ENCODE peak calls at places on chromosomes 16 and 17, in ten cellular contexts. J is K562, U is prostate gland, T is HFF-Myc, Q is fibroblast of mammary gland, V is cardiac fibroblast, Z is OCI-LY7, N is dorsolateral prefrontal cortex, M is mesendoderm, H is upper lobe of left lung. R is an unnamed sample.

GRCh38 chr16:4752351-4753100 is 14.4 kb downstream of the ZNF500 start:
- DNase-seq in J (no peak), U (no peak), T (no peak), Q (no peak), V (no peak), Z (no peak), N (no peak), M (no peak), H (peak; percentile 83), R (no peak)

GRCh38 chr17:17314501-17315071 is 11.4 kb downstream of the NT5M start:
- DNase-seq in J (no peak), U (no peak), T (no peak), Q (no peak), V (no peak), Z (no peak), N (no peak), M (no peak), H (no peak), R (no peak)

GRCh38 chr17:15349119-15349518 is 7.7 kb upstream of the TEKT3 start:
- DNase-seq in J (no peak), U (no peak), T (no peak), Q (peak; percentile 44), V (no peak), Z (no peak), N (no peak), M (peak; percentile 13), H (no peak), R (peak; percentile 57)

GRCh38 chr17:82212331-82213250 is at the start of gene CCDC57:
- DNase-seq in J (peak; percentile 93), U (peak; percentile 58), T (no peak), Q (peak; percentile 68), V (peak; percentile 85), Z (peak; percentile 90), N (peak; percentile 62), M (peak; percentile 76), H (peak; percentile 97), R (peak; percentile 74)

GRCh38 chr17:59558953-59559352 is 6.5 kb upstream of the DHX40 start:
- DNase-seq in J (no peak), U (no peak), T (no peak), Q (peak; percentile 28), V (peak; percentile 35), Z (no peak), N (no peak), M (no peak), H (no peak), R (peak; percentile 8)

GRCh38 chr17:3678095-3678820 is 9.6 kb downstream of the EMC6 start:
- DNase-seq in J (no peak), U (no peak), T (no peak), Q (peak; percentile 71), V (no peak), Z (no peak), N (peak; percentile 45), M (peak; percentile 56), H (peak; percentile 68), R (no peak)

GRCh38 chr17:73952498-73953205 is 250.8 kb upstream of the RPL38 start:
- DNase-seq in J (peak; percentile 58), U (no peak), T (no peak), Q (peak; percentile 11), V (no peak), Z (no peak), N (peak; percentile 50), M (peak; percentile 50), H (peak; percentile 93), R (no peak)

GRCh38 chr16:14110728-14111251 is 39.7 kb downstream of the MRTFB start:
- DNase-seq in J (no peak), U (no peak), T (no peak), Q (no peak), V (no peak), Z (no peak), N (no peak), M (no peak), H (no peak), R (no peak)

GRCh38 chr17:29133146-29133713 is 47.0 kb downstream of the MYO18A start:
- DNase-seq in J (peak; percentile 56), U (no peak), T (no peak), Q (peak; percentile 90), V (peak; percentile 67), Z (no peak), N (no peak), M (peak; percentile 62), H (no peak), R (no peak)

GRCh38 chr17:73595931-73596330 is 48.3 kb downstream of the SDK2 start:
- DNase-seq in J (no peak), U (no peak), T (no peak), Q (no peak), V (no peak), Z (no peak), N (no peak), M (no peak), H (no peak), R (peak; percentile 40)

GRCh38 chr17:7889166-7889584 is 586 bp downstream of the CHD3 start:
- DNase-seq in J (peak; percentile 16), U (peak; percentile 96), T (peak; percentile 72), Q (peak; percentile 96), V (peak; percentile 98), Z (no peak), N (peak; percentile 92), M (peak; percentile 57), H (peak; percentile 90), R (peak; percentile 77)
- H3K4me3 ChIP-seq in J (no peak overlapping the region), U (peak overlapping the region; percentile 77), T (peak overlapping the region; percentile 78), Q (peak overlapping the region; percentile 21), V (no peak overlapping the region), Z (no peak overlapping the region), N (peak overlapping the region; percentile 35), M (no peak overlapping the region), H (no peak overlapping the region), R (peak overlapping the region; percentile 82)

DNA sequence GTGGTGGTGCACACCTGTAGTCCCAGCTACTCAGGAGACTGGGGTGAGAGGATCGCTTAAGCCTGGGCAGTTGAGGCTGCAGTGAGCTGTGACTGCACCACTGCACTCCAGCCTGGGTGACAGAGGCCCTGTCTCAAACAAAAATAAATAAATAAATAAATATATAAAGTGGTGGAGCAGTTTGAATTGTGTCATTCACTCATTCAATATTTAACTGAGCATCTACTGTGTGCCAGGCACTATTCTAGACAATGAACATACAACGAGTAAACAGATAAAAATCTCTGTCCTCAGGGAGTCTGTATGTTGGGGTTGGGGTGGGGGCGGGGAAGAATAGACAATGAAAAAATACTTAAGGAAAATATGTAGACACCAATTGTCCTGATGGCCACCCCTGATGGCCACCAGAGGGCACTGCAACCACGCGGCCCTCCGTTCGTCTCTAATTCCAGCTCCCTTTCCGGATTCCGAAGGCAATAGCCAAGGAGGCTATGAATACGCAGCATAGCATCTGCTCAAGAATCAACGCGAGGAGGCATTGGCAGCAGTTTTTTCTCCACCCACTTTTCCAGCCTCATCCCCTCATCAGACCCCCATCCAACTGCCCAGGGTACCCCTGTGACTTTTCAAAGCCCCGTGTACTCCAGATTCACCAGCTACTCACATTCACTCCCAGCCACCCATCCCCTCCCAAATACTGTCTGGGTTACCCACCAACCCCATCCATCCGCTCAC is 21.4 kb downstream of the QPRT start:
- DNase-seq in J (peak; percentile 83), U (peak; percentile 78), T (peak; percentile 73), Q (peak; percentile 89), V (peak; percentile 93), Z (peak; percentile 74), N (peak; percentile 60), M (peak; percentile 91), H (peak; percentile 89), R (peak; percentile 88)
- H3K4me3 ChIP-seq in J (no peak overlapping the region), U (no peak overlapping the region), T (no peak overlapping the region), Q (no peak overlapping the region), V (no peak overlapping the region), Z (no peak overlapping the region), N (no peak overlapping the region), M (no peak overlapping the region), H (no peak overlapping the region), R (no peak overlapping the region)

DNA sequence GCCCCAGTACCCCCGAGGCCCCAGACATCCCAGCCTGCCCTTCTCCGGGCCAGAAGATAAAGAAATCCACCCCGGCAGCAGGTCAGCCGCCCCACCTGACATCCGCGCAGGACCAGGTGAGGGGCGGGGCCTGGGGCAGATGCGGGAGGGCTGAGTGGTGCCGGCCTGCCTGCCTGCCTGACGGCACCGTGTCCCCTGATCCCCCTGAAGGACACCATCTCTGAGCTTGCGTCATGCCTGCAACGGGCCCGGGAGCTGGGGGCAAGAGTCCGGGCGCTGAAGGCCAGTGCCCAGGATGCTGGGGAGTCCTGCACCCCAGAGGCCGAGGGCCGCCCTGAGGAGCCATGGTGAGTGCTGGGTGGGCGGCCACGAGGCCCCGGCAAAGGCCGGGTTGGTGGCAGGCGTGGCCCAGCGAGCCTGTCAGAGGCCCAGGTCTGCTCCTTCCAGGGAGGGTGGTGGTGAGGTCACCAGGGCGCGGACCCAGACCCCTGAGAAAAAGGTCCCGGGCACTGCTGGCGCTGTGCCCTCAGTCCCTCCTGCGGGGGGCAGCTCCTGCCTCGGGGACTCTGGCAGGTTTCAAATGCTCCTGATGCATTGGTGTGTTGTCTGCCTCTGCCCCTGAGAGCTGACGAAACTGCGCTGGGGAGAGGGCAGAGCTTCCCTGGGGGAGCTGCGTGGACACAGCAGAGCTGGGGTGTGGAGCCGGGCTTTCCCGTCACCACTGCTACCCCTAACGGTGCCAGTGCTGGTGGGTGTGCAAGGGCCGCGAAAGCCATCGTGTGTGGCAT is 1.2 kb downstream of the CDT1 start:
- DNase-seq in J (peak; percentile 58), U (no peak), T (no peak), Q (no peak), V (no peak), Z (peak; percentile 71), N (no peak), M (peak; percentile 55), H (peak; percentile 81), R (no peak)
- H3K4me3 ChIP-seq in J (peak overlapping the region; percentile 89), U (no peak overlapping the region), T (peak overlapping the region; percentile 77), Q (peak overlapping the region; percentile 62), V (peak overlapping the region; percentile 35), Z (peak overlapping the region; percentile 88), N (peak overlapping the region; percentile 72), M (peak overlapping the region; percentile 84), H (no peak overlapping the region), R (peak overlapping the region; percentile 47)

GRCh38 chr16:23504453-23505179 is 5.7 kb downstream of the GGA2 start:
- DNase-seq in J (peak; percentile 44), U (no peak), T (peak; percentile 71), Q (peak; percentile 97), V (peak; percentile 82), Z (peak; percentile 34), N (no peak), M (peak; percentile 87), H (peak; percentile 48), R (peak; percentile 96)

GRCh38 chr16:23505942-23506605 is 4.2 kb downstream of the GGA2 start:
- DNase-seq in J (no peak), U (no peak), T (no peak), Q (no peak), V (no peak), Z (peak; percentile 53), N (no peak), M (no peak), H (no peak), R (no peak)

GRCh38 chr16:23505180-23505665 is 5.1 kb downstream of the GGA2 start:
- DNase-seq in J (no peak), U (no peak), T (no peak), Q (no peak), V (no peak), Z (no peak), N (no peak), M (no peak), H (no peak), R (no peak)

GRCh38 chr16:23502466-23502865 is 7.8 kb downstream of the GGA2 start:
- DNase-seq in J (no peak), U (no peak), T (no peak), Q (no peak), V (no peak), Z (no peak), N (no peak), M (no peak), H (no peak), R (no peak)

DNA sequence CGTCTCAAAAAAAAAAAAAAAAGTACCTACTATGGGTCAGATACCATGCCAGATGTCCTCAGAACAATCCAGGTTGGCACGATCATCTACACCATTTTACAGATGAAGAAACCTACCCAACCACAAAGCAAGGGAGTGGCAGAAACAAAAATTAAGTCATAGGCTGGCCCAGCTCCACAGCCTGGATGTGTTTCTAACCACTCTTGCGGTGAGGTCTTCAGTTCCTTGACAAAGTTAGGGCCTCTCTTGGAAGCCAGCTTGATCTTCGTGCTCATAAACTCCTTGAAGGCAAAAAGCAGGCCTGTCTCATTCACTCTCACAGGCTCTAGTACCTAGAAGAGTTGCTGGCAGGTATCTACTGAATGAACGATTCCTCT is 6.2 kb downstream of the GGA2 start:
- DNase-seq in J (no peak), U (peak; percentile 26), T (no peak), Q (peak; percentile 87), V (peak; percentile 65), Z (no peak), N (no peak), M (no peak), H (no peak), R (peak; percentile 85)
- H3K4me3 ChIP-seq in J (no peak overlapping the region), U (no peak overlapping the region), T (no peak overlapping the region), Q (no peak overlapping the region), V (no peak overlapping the region), Z (peak overlapping the region; percentile 99), N (no peak overlapping the region), M (no peak overlapping the region), H (no peak overlapping the region), R (no peak overlapping the region)

R was measured in epithelial cell of esophagus.